ENCODE peak calls at places on chromosomes 11 and 22, in six cellular contexts. O, B, Y, S, D and C are unnamed samples.

GRCh38 chr11:59767212-59767611 is 12.0 kb downstream of the STX3 start:
- DNase-seq in O (no peak), B (no peak), Y (no peak), S (no peak), D (no peak), C (no peak)

GRCh38 chr11:69335461-69336386 is 41.8 kb downstream of the MYEOV start:
- DNase-seq in O (peak), B (no peak), Y (no peak), S (no peak), D (peak), C (no peak)

GRCh38 chr11:35267504-35267903 is 128.5 kb downstream of the CD44 start:
- DNase-seq in O (no peak), B (no peak), Y (no peak), S (peak), D (no peak), C (no peak)

GRCh38 chr22:19808873-19809478 is 45.7 kb downstream of the GNB1L start:
- DNase-seq in O (no peak), B (no peak), Y (no peak), S (no peak), D (no peak), C (no peak)

GRCh38 chr11:122598971-122599370 is 56.6 kb upstream of the UBASH3B start:
- DNase-seq in O (no peak), B (no peak), Y (no peak), S (peak), D (no peak), C (no peak)

GRCh38 chr11:2526808-2527381 is 82.1 kb downstream of the KCNQ1 start:
- DNase-seq in O (peak), B (no peak), Y (no peak), S (no peak), D (peak), C (no peak)

GRCh38 chr11:820655-821512 is 2.2 kb downstream of the PNPLA2 start:
- DNase-seq in O (no peak), B (no peak), Y (no peak), S (peak), D (peak), C (no peak)

GRCh38 chr11:44264761-44265160 is 45.2 kb downstream of the ALX4 start:
- DNase-seq in O (no peak), B (no peak), Y (no peak), S (no peak), D (no peak), C (no peak)